ENCODE peak calls at places on chromosomes 13 and 19, in six cellular contexts. One of them, this sample, is unnamed.

GRCh38 chr19:46189971-46190335 is 39.6 kb upstream of the IGFL1 start:
- DNase-seq in testis: no peak
- DNase-seq in AG08395: no peak
- DNase-seq in T-helper 17 cell: no peak
- DNase-seq in neural crest cell: no peak
- DNase-seq in osteocyte: no peak
- DNase-seq in this sample: no peak

GRCh38 chr19:41449865-41450178 is 6.9 kb downstream of the ERICH4 start:
- DNase-seq in testis: no peak
- DNase-seq in AG08395: no peak
- DNase-seq in T-helper 17 cell: no peak
- DNase-seq in neural crest cell: no peak
- DNase-seq in osteocyte: peak; percentile 48
- DNase-seq in this sample: no peak

GRCh38 chr19:38778733-38779132 is 5.4 kb upstream of the LGALS7 start:
- DNase-seq in testis: peak; percentile 57
- DNase-seq in AG08395: no peak
- DNase-seq in T-helper 17 cell: no peak
- DNase-seq in neural crest cell: no peak
- DNase-seq in osteocyte: no peak
- DNase-seq in this sample: no peak

GRCh38 chr19:1864480-1865171 is 1.2 kb upstream of the KLF16 start:
- DNase-seq in testis: peak; percentile 70
- DNase-seq in AG08395: peak; percentile 75
- DNase-seq in T-helper 17 cell: peak; percentile 47
- DNase-seq in neural crest cell: peak; percentile 81
- DNase-seq in osteocyte: no peak
- DNase-seq in this sample: peak; percentile 89

GRCh38 chr19:55256562-55257460 is 2.0 kb downstream of the PPP6R1 start:
- DNase-seq in testis: peak; percentile 63
- DNase-seq in AG08395: no peak
- DNase-seq in T-helper 17 cell: no peak
- DNase-seq in neural crest cell: no peak
- DNase-seq in osteocyte: no peak
- DNase-seq in this sample: peak; percentile 23

GRCh38 chr19:1133471-1133929 is 29.7 kb downstream of the GPX4 start:
- DNase-seq in testis: peak; percentile 80
- DNase-seq in AG08395: peak; percentile 44
- DNase-seq in T-helper 17 cell: peak; percentile 69
- DNase-seq in neural crest cell: no peak
- DNase-seq in osteocyte: no peak
- DNase-seq in this sample: no peak

GRCh38 chr13:98445340-98446233 is 131.3 kb downstream of the STK24 start:
- DNase-seq in testis: peak; percentile 77
- DNase-seq in AG08395: peak; percentile 79
- DNase-seq in T-helper 17 cell: peak; percentile 69
- DNase-seq in neural crest cell: peak; percentile 70
- DNase-seq in osteocyte: peak; percentile 89
- DNase-seq in this sample: peak; percentile 36

GRCh38 chr13:113836917-113837553 is 26.8 kb downstream of the GAS6 start:
- DNase-seq in testis: peak; percentile 80
- DNase-seq in AG08395: peak; percentile 72
- DNase-seq in T-helper 17 cell: no peak
- DNase-seq in neural crest cell: no peak
- DNase-seq in osteocyte: no peak
- DNase-seq in this sample: no peak

GRCh38 chr13:41178040-41178439 is 16.3 kb downstream of the KBTBD7 start:
- DNase-seq in testis: no peak
- DNase-seq in AG08395: no peak
- DNase-seq in T-helper 17 cell: no peak
- DNase-seq in neural crest cell: no peak
- DNase-seq in osteocyte: no peak
- DNase-seq in this sample: no peak

GRCh38 chr13:20738616-20739015 is 35.1 kb downstream of the IL17D start:
- DNase-seq in testis: no peak
- DNase-seq in AG08395: peak; percentile 1
- DNase-seq in T-helper 17 cell: no peak
- DNase-seq in neural crest cell: no peak
- DNase-seq in osteocyte: no peak
- DNase-seq in this sample: no peak

GRCh38 chr19:17677002-17677401 is 11.2 kb downstream of the UNC13A start:
- DNase-seq in testis: no peak
- DNase-seq in AG08395: no peak
- DNase-seq in T-helper 17 cell: no peak
- DNase-seq in neural crest cell: no peak
- DNase-seq in osteocyte: no peak
- DNase-seq in this sample: no peak

GRCh38 chr13:80840313-80840976 is 499.5 kb upstream of the SPRY2 start:
- DNase-seq in testis: no peak
- DNase-seq in AG08395: no peak
- DNase-seq in T-helper 17 cell: no peak
- DNase-seq in neural crest cell: no peak
- DNase-seq in osteocyte: no peak
- DNase-seq in this sample: no peak

GRCh38 chr13:70905035-70905434 is 796.8 kb upstream of the KLHL1 start:
- DNase-seq in testis: no peak
- DNase-seq in AG08395: no peak
- DNase-seq in T-helper 17 cell: no peak
- DNase-seq in neural crest cell: no peak
- DNase-seq in osteocyte: no peak
- DNase-seq in this sample: no peak

GRCh38 chr13:100089633-100090032 is 740 bp downstream of the PCCA start:
- DNase-seq in testis: no peak
- DNase-seq in AG08395: no peak
- DNase-seq in T-helper 17 cell: no peak
- DNase-seq in neural crest cell: no peak
- DNase-seq in osteocyte: no peak
- DNase-seq in this sample: no peak